ENCODE peak calls at places on chromosomes 5 and 9, in six cellular contexts. D, P, I, L, Y and K are unnamed samples. For H3K27me3, the result is how much of the 10 kb centered on the place peaks cover.

GRCh38 chr9:127991017-127991756 is 10.4 kb upstream of the EEIG1 start:
- DNase-seq in Y (no peak), L (peak), I (no peak), D (no peak), P (no peak), K (no peak)

GRCh38 chr5:142179776-142180387 is 71.3 kb downstream of the NDFIP1 start:
- DNase-seq in Y (no peak), L (no peak), I (no peak), P (no peak), D (peak), K (no peak)

GRCh38 chr5:91957671-91958070 is 574.6 kb upstream of the ARRDC3 start:
- DNase-seq in P (no peak), L (no peak), I (no peak), D (no peak), Y (no peak), K (no peak)

GRCh38 chr9:105554042-105554441 is 3.9 kb upstream of the FKTN start:
- DNase-seq in I (no peak), D (no peak), Y (no peak), P (no peak), L (no peak), K (no peak)

GRCh38 chr9:129584136-129584535 is 36.8 kb downstream of the C9orf50 start:
- DNase-seq in D (peak), L (peak), I (peak), P (peak), Y (peak), K (no peak)

GRCh38 chr5:40879163-40879942 is 29.9 kb upstream of the C7 start:
- DNase-seq in L (peak), P (no peak), Y (no peak), I (peak), D (peak), K (no peak)

GRCh38 chr9:19409406-19410194 is 791 bp downstream of the ACER2 start:
- DNase-seq in I (peak), D (peak), Y (no peak), L (peak), P (no peak), K (peak)

GRCh38 chr5:126070481-126070880 is 352.7 kb upstream of the GRAMD2B start:
- DNase-seq in L (no peak), I (no peak), P (no peak), D (no peak), Y (no peak), K (no peak)

GRCh38 chr9:131095666-131096489 is 453 bp upstream of the AIF1L start:
- DNase-seq in L (peak), I (peak), P (peak), D (peak), Y (no peak), K (no peak)

GRCh38 chr9:129010267-129010975 is 17.7 kb downstream of the SH3GLB2 start:
- DNase-seq in Y (no peak), P (no peak), L (no peak), I (no peak), D (no peak), K (no peak)

GRCh38 chr5:54927097-54927746 is 58.2 kb downstream of the ESM1 start:
- DNase-seq in Y (no peak), L (no peak), I (no peak), P (no peak), D (no peak), K (no peak)

GRCh38 chr9:128383007-128383753 is 12.0 kb downstream of the URM1 start:
- DNase-seq in P (peak), L (no peak), Y (no peak), D (no peak), I (no peak), K (no peak)

GRCh38 chr5:154237376-154237743 is 46.8 kb downstream of the GALNT10 start:
- DNase-seq in P (no peak), Y (no peak), L (no peak), D (no peak), I (no peak), K (no peak)

GRCh38 chr5:94694671-94695070 is 76.2 kb downstream of the SLF1 start:
- DNase-seq in L (no peak), I (no peak), D (no peak), P (no peak), Y (no peak), K (no peak)

GRCh38 chr5:146027746-146028145 is 77.6 kb downstream of the PLAC8L1 start:
- DNase-seq in Y (no peak), I (no peak), D (no peak), P (no peak), L (no peak), K (no peak)

GRCh38 chr9:22105005-22105722 is 96.1 kb upstream of the CDKN2B start:
- DNase-seq in Y (peak), L (no peak), I (no peak), D (no peak), P (no peak), K (no peak)

GRCh38 chr5:168793844-168794837 is 215.0 kb upstream of the PANK3 start:
- DNase-seq in I (no peak), P (no peak), L (peak), D (no peak), Y (no peak), K (peak)

GRCh38 chr9:69097923-69098593 is 62.5 kb downstream of the FXN start:
- DNase-seq in I (no peak), D (no peak), L (no peak), Y (no peak), P (no peak), K (no peak)

GRCh38 chr5:157148734-157149615 is 6.3 kb upstream of the MED7 start:
- DNase-seq in P (peak), D (peak), L (peak), I (peak), Y (peak), K (no peak)

GRCh38 chr9:78694950-78695349 is 398.0 kb downstream of the PSAT1 start:
- DNase-seq in Y (no peak), D (no peak), L (no peak), I (no peak), P (no peak), K (no peak)

GRCh38 chr9:93667627-93668026 is 91.2 kb downstream of the PHF2 start:
- DNase-seq in Y (no peak), P (no peak), I (no peak), D (no peak), L (no peak), K (no peak)

GRCh38 chr9:36033788-36034187 is 2.9 kb upstream of the RECK start:
- DNase-seq in Y (no peak), D (no peak), P (no peak), L (no peak), I (no peak), K (no peak)

GRCh38 chr9:42275141-42275540 is 91.7 kb downstream of the SPATA31A6 start:
- DNase-seq in L (no peak), P (no peak), D (no peak), Y (no peak), I (no peak), K (no peak)

GRCh38 chr9:114898741-114899140 is 31.6 kb downstream of the TNFSF8 start:
- DNase-seq in I (no peak), P (no peak), D (no peak), L (no peak), Y (no peak), K (peak)

GRCh38 chr5:142255831-142256230 is 69.0 kb downstream of the SPRY4 start:
- DNase-seq in D (no peak), P (no peak), Y (no peak), I (no peak), L (no peak), K (no peak)

GRCh38 chr9:134967547-134967930 is 49.8 kb upstream of the FCN1 start:
- DNase-seq in D (peak), Y (no peak), I (no peak), L (no peak), P (no peak), K (no peak)

GRCh38 chr9:70519912-70520724 is 105.7 kb upstream of the KLF9 start:
- DNase-seq in D (no peak), L (no peak), Y (peak), I (no peak), P (no peak), K (no peak)

GRCh38 chr5:132487841-132488555 is 2.6 kb downstream of the IRF1 start:
- DNase-seq in P (no peak), I (no peak), Y (no peak), D (no peak), L (no peak), K (no peak)

GRCh38 chr5:61200582-61201155 is 38.4 kb upstream of the SMIM15 start:
- DNase-seq in D (no peak), P (no peak), L (no peak), I (no peak), Y (peak), K (no peak)

GRCh38 chr5:61617995-61618525 is 286.0 kb downstream of the ZSWIM6 start:
- DNase-seq in I (no peak), D (no peak), P (no peak), L (no peak), Y (no peak), K (no peak)

GRCh38 chr5:1016036-1016435 is 7.4 kb downstream of the NKD2 start:
- DNase-seq in I (no peak), Y (no peak), D (no peak), L (no peak), P (no peak), K (no peak)

GRCh38 chr9:37295796-37296195 is 126.7 kb upstream of the GRHPR start:
- DNase-seq in L (no peak), Y (no peak), P (no peak), D (no peak), I (peak), K (peak)

GRCh38 chr5:123367739-123368138 is 55.5 kb downstream of the CEP120 start:
- DNase-seq in Y (no peak), I (no peak), D (no peak), L (no peak), P (no peak), K (no peak)

GRCh38 chr9:131609116-131609830 is 64.0 kb downstream of the PRRT1B start:
- DNase-seq in L (no peak), Y (no peak), I (no peak), D (no peak), P (no peak), K (no peak)

GRCh38 chr9:86328153-86328552 is 26.1 kb downstream of the TUT7 start:
- DNase-seq in P (no peak), Y (no peak), I (no peak), L (no peak), D (no peak), K (no peak)

GRCh38 chr9:12739014-12739413 is 35.8 kb upstream of the LURAP1L start:
- DNase-seq in D (no peak), P (no peak), Y (no peak), I (no peak), L (no peak), K (no peak)

GRCh38 chr5:66540078-66540477 is 56.1 kb upstream of the MAST4 start:
- DNase-seq in P (no peak), D (no peak), Y (no peak), L (no peak), I (no peak), K (no peak)

GRCh38 chr9:114250235-114250568 is 72.7 kb upstream of the ORM1 start:
- DNase-seq in Y (no peak), I (no peak), L (no peak), P (no peak), D (peak), K (no peak)

GRCh38 chr9:78565481-78565880 is 268.6 kb downstream of the PSAT1 start:
- DNase-seq in L (no peak), Y (no peak), P (no peak), I (no peak), D (no peak), K (no peak)

GRCh38 chr5:163867324-163867723 is 361.9 kb downstream of the MAT2B start:
- DNase-seq in Y (no peak), D (no peak), I (no peak), P (no peak), L (no peak), K (no peak)
- TF ChIP-seq GABPA in Y (no peak), D (no peak), I (no peak), P (no peak), L (no peak), K (no peak)

GRCh38 chr9:104494808-104495207 is 9.3 kb upstream of the OR13F1 start:
- DNase-seq in L (no peak), I (no peak), Y (no peak), P (no peak), D (peak), K (no peak)
- TF ChIP-seq CTCF in L (no peak), I (no peak), Y (peak), P (peak), D (peak), K (no peak)

DNA sequence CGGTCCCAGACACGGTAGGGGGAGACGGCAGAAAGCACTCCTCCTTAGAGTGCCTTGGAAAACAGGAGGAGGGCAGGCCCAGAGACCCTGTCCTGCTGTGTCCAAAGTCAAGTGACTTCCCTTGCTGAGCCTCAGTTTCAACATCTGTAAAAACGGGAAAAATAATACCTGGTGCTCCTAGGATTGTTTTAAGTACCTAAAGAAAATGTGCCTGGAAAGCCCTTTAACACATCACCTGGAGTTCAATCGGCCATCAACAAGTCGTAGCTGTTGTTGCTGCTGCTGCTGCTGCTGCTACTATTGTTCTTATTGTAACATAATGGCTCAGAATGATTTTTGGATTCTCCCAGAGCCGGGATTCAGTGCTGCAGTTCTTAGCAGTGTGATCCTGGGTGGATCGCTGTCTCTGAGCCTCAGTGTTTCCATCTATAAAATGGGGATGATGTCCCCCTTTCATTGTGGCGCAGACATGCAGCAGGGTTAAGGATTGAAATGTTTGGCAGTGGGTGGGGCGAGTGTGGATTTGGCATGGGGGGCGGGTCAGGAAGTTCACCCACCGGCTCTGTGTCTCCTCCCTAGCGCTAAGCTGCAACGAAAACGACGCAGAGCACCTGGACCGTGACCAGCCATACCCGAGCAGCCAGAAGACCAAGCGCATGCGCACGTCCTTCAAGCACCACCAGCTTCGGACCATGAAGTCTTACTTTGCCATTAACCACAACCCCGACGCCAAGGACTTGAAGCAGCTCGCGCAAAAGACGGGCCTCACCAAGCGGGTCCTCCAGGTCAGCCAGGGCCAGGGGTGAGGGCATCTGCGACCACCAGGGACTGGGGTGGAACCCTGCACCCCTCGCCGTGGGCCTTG is 9.2 kb downstream of the LHX2 start:
- DNase-seq in L (no peak), P (peak), Y (no peak), D (no peak), I (no peak), K (no peak)
- H3K27me3 ChIP-seq in L (half or more), P (half or more), Y (under half), D (half or more), I (half or more), K (half or more)

DNA sequence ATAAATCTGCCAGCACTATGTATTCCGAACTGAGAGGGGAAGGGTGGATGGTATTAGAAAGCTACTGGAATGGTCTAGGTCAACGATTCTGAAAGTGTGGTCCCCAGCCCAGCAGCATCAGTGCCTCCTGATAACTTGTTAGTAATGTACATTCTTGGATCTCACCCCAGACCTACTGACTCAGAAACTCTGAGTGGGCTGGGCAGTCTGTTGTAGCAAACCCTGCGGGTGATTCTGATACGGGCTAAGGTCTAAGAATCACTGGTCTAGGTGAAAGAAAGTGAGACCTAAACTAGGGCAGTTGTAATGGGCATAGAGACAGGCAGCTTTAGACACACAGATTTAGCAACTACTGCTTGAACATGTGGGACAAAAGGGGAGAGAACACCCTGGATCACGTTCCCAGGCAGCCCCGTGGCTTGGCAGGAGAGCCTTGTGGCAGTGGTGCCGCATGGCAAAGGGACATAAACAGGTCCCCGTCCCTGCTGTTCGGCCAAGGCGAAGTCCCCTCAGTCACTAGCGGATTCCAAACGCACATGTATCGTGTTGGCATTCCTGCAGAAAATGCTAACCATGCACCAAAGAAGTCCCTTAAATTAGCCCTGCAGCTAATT is 216.3 kb downstream of the TTLL11 start:
- DNase-seq in L (no peak), I (no peak), Y (no peak), D (no peak), P (no peak), K (no peak)
- TF ChIP-seq GABPA in L (no peak), I (no peak), Y (no peak), D (no peak), P (no peak), K (no peak)

GRCh38 chr5:19555436-19555835 is 432.6 kb downstream of the CDH18 start:
- DNase-seq in I (no peak), L (no peak), P (no peak), D (no peak), Y (no peak), K (no peak)

GRCh38 chr5:19554524-19554923 is 433.5 kb downstream of the CDH18 start:
- DNase-seq in I (no peak), P (no peak), Y (no peak), D (no peak), L (no peak), K (no peak)

DNA sequence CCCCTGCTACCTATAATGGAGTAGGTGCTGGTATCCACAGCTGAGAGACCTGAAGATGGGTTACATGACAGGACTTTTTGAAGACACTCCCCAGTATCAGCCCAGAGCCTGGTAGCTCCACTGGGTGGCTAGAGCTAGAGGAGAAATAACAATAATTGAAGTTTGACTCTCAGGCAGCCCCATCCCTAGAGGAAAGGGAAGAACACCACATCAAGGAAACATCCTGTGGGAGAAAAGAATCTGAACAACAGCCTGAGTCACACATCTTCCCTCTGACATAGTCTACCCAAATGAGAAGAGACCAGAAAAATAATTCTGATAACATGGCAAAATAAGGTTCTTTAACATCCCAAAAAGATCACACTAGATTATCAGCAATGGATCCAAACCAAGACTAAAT is 432.1 kb downstream of the CDH18 start:
- DNase-seq in P (no peak), Y (no peak), I (no peak), D (no peak), L (no peak), K (no peak)
- TF ChIP-seq CTCF in P (no peak), Y (no peak), I (no peak), D (no peak), L (no peak), K (no peak)

GRCh38 chr5:159100022-159100927 is 559 bp upstream of the EBF1 start:
- DNase-seq in D (peak), Y (peak), P (peak), I (peak), L (no peak), K (no peak)

GRCh38 chr5:159099049-159099760 is 511 bp downstream of the EBF1 start:
- DNase-seq in Y (no peak), D (peak), P (peak), L (no peak), I (peak), K (peak)

GRCh38 chr5:159096555-159097460 is 2.9 kb downstream of the EBF1 start:
- DNase-seq in P (no peak), Y (no peak), L (no peak), I (no peak), D (no peak), K (no peak)

GRCh38 chr5:159097461-159098284 is 2.0 kb downstream of the EBF1 start:
- DNase-seq in Y (no peak), L (no peak), D (peak), I (no peak), P (peak), K (no peak)

GRCh38 chr5:159098285-159099048 is 1.2 kb downstream of the EBF1 start:
- DNase-seq in I (no peak), Y (no peak), P (no peak), L (no peak), D (no peak), K (no peak)
- H3K27me3 ChIP-seq in I (under half), Y (under half), P (half or more), L (under half), D (under half), K (half or more)